ENCODE peak calls at places on chromosomes 12 and 14, in ten cellular contexts. Q, P, Y, S, D, T, O, W, Z and F are unnamed samples.

GRCh38 chr12:111038941-111039340 is 118.6 kb upstream of the MYL2 start:
- DNase-seq in Q (no peak), P (peak; percentile 24), Y (no peak), S (no peak), D (no peak), T (no peak), O (no peak), W (no peak), Z (peak; percentile 15), F (no peak)

GRCh38 chr12:89382366-89382765 is 30.1 kb upstream of the DUSP6 start:
- DNase-seq in Q (no peak), P (no peak), Y (no peak), S (no peak), D (no peak), T (no peak), O (no peak), W (no peak), Z (no peak), F (no peak)

GRCh38 chr12:93002278-93003054 is 73.4 kb upstream of the EEA1 start:
- DNase-seq in Q (no peak), P (no peak), Y (no peak), S (no peak), D (no peak), T (peak; percentile 92), O (no peak), W (peak; percentile 17), Z (no peak), F (peak; percentile 87)

GRCh38 chr14:22427771-22428228 is 161.2 kb downstream of the DAD1 start:
- DNase-seq in Q (no peak), P (no peak), Y (no peak), S (peak; percentile 26), D (peak; percentile 66), T (peak; percentile 57), O (peak; percentile 54), W (no peak), Z (no peak), F (peak; percentile 49)

GRCh38 chr14:65937079-65937803 is 524.7 kb downstream of the FUT8 start:
- DNase-seq in Q (no peak), P (no peak), Y (no peak), S (no peak), D (no peak), T (no peak), O (no peak), W (no peak), Z (no peak), F (no peak)

GRCh38 chr12:51341259-51342007 is 5.0 kb downstream of the CELA1 start:
- DNase-seq in Q (no peak), P (peak; percentile 78), Y (no peak), S (peak; percentile 30), D (peak; percentile 64), T (peak; percentile 64), O (peak; percentile 53), W (peak; percentile 41), Z (no peak), F (no peak)

GRCh38 chr12:29782821-29783772 is 645 bp downstream of the TMTC1 start:
- DNase-seq in Q (peak; percentile 72), P (no peak), Y (no peak), S (peak; percentile 53), D (peak; percentile 27), T (peak; percentile 31), O (peak; percentile 53), W (peak; percentile 68), Z (peak; percentile 29), F (no peak)

GRCh38 chr14:63922696-63923421 is 70.1 kb downstream of the SYNE2 start:
- DNase-seq in Q (no peak), P (no peak), Y (no peak), S (no peak), D (no peak), T (peak; percentile 17), O (peak; percentile 49), W (no peak), Z (peak; percentile 71), F (peak; percentile 98)

GRCh38 chr12:76268267-76268666 is 79.9 kb downstream of the BBS10 start:
- DNase-seq in Q (no peak), P (no peak), Y (no peak), S (no peak), D (no peak), T (peak; percentile 55), O (no peak), W (no peak), Z (no peak), F (no peak)

GRCh38 chr12:116177017-116177416 is 100.5 kb downstream of the MED13L start:
- DNase-seq in Q (no peak), P (no peak), Y (no peak), S (no peak), D (no peak), T (no peak), O (no peak), W (no peak), Z (no peak), F (no peak)

GRCh38 chr14:93332032-93332852 is 594 bp downstream of the BTBD7 start:
- DNase-seq in Q (peak; percentile 87), P (peak; percentile 69), Y (no peak), S (peak; percentile 67), D (no peak), T (peak; percentile 49), O (peak; percentile 78), W (peak; percentile 63), Z (no peak), F (no peak)

GRCh38 chr14:37585101-37585479 is 10.0 kb downstream of the FOXA1 start:
- DNase-seq in Q (no peak), P (no peak), Y (no peak), S (no peak), D (no peak), T (no peak), O (no peak), W (no peak), Z (peak; percentile 79), F (no peak)

GRCh38 chr12:121805171-121805687 is 1.4 kb downstream of the SETD1B start:
- DNase-seq in Q (no peak), P (peak; percentile 53), Y (no peak), S (no peak), D (no peak), T (no peak), O (no peak), W (peak; percentile 17), Z (no peak), F (peak; percentile 44)

GRCh38 chr14:56378474-56378873 is 201.1 kb upstream of the TMEM260 start:
- DNase-seq in Q (no peak), P (no peak), Y (no peak), S (no peak), D (no peak), T (peak; percentile 82), O (no peak), W (no peak), Z (no peak), F (peak; percentile 24)

GRCh38 chr12:123808167-123808566 is 46.1 kb downstream of the DNAH10 start:
- DNase-seq in Q (no peak), P (no peak), Y (no peak), S (no peak), D (no peak), T (peak; percentile 7), O (no peak), W (no peak), Z (no peak), F (no peak)
- TF ChIP-seq CTCF in Q (no peak), P (no peak), Y (peak; percentile 33), S (peak; percentile 30), D (no peak), T (peak; percentile 35), O (no peak), W (no peak), Z (peak; percentile 31), F (peak; percentile 51)

DNA sequence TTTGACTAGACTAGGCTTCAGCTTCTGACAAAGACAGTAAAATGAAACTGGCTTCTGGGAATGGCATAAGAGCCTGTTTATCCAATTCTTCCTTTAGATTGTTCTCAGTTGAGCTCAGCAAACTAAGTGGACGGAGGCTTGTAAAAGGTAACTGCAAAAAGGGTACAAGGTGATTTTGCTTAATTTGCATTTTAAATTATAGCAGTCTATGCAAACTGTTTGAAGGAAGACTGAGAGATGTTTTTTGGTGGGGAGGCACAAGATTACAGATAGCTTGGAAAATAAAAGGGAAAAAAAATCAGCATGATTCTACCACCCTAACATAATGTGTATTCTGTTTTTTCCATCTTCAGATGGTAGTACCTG is 5.0 kb downstream of the SUSD6 start:
- DNase-seq in Q (no peak), P (no peak), Y (no peak), S (no peak), D (no peak), T (no peak), O (no peak), W (no peak), Z (no peak), F (no peak)
- H3K4me1 ChIP-seq in Q (peaks cover 82% of the 10 kb centered on the region), P (peaks cover 81% of the 10 kb centered on the region), Y (peaks cover 6% of the 10 kb centered on the region), S (peaks cover 94% of the 10 kb centered on the region), D (peaks cover 21% of the 10 kb centered on the region), T (peaks cover 25% of the 10 kb centered on the region), O (peaks cover 88% of the 10 kb centered on the region), W (peaks cover 79% of the 10 kb centered on the region), Z (peaks cover 40% of the 10 kb centered on the region), F (peaks cover 32% of the 10 kb centered on the region)

DNA sequence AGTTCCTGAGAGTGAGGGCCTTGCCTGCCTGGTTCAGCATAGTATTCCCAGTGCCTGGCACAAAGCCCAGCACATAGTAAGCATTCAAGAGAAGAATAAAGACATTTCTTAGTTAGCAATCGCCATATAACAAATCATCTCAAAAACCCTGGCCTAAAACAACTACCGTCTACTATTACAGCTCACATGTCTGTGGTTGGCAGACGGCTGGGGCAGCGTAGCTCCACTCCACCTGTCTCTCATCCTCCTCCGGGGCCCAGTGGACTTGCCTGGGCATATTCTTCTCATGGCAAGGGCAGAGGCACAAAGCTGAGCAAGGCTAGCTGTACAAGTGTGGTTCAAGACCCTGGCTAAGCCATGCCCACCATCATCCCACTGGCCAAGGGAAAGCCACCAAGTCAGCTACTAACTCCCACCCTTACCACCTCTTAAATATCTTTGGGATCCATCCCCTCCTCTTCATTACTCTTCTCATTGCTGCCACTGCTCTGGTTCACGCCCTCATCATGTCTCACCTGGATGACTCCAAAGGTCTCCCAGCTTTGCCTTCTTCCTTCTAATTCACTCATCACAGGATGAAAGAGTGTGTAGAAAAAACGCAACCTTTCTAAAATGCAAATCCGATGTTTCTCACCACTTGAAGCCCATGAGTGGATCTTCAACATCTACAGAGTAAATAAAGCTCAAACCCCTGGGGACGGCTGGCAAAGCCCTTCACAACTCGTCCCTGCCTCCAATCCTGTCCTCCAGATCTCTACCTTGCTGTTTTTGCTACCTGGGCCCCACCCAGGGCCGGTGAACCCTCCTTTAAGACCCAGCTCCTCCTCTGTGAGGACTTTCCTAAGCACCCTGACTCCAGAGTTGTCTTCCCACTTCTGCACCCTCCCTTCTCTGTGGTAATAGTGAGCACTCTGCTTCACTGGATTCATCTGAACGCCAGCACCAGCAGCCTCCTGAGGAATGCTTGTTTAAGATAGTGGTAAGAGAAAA is 10.3 kb downstream of the TMEM229B start:
- DNase-seq in Q (no peak), P (no peak), Y (no peak), S (no peak), D (no peak), T (no peak), O (no peak), W (no peak), Z (no peak), F (peak; percentile 73)
- H3K27ac ChIP-seq in Q (no peak overlapping the region), P (no peak overlapping the region), Y (no peak overlapping the region), S (no peak overlapping the region), D (no peak overlapping the region), T (no peak overlapping the region), O (no peak overlapping the region), W (no peak overlapping the region), Z (no peak overlapping the region), F (no peak overlapping the region)

DNA sequence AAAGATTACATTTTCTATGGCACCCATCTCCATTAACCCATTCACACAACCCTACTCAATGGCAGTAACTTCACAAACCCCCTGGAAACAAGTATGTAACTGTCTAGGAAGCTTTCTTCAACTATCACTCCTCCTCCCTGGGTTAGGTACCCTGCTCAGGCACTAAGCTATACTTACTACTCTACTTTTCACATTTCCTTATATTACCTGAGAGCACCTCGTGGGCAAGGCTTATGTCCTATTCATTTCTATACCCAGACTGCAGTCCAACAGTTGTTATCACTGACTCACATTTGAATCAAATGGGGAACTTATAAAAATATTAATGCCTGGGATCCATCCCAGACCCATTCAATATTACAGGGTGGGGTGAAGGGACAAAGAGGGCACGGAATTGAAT is 4.6 kb downstream of the PAWR start:
- DNase-seq in Q (no peak), P (no peak), Y (no peak), S (no peak), D (no peak), T (no peak), O (no peak), W (no peak), Z (no peak), F (no peak)
- TF ChIP-seq CTCF in Q (no peak), P (no peak), Y (no peak), S (no peak), D (no peak), T (no peak), O (no peak), W (no peak), Z (no peak), F (no peak)